ENCODE peak calls at places on chromosomes 7 and 10, in ten cellular contexts. One of them, this sample, is unnamed.

GRCh38 chr10:18463673-18464211 is 187.6 kb downstream of the NSUN6 start:
- DNase-seq in HuH-7.5: no peak
- DNase-seq in iPS DF 19.7: no peak
- DNase-seq in foreskin fibroblast: no peak
- DNase-seq in GM10248: no peak
- DNase-seq in activated naive CD4-positive, alpha-beta T cell treated with anti-CD3 and anti-CD28 coated beads, Interleukin-2, amount 50 U/mL, for 72 hours: no peak
- DNase-seq in GM04504: no peak
- DNase-seq in NCI-H526: no peak
- DNase-seq in NB4: no peak
- DNase-seq in stomach: no peak
- DNase-seq in this sample: no peak

GRCh38 chr7:111677848-111678247 is 115.6 kb upstream of the IMMP2L start:
- DNase-seq in HuH-7.5: no peak
- DNase-seq in GM04504: no peak
- DNase-seq in NB4: no peak
- DNase-seq in GM10248: no peak
- DNase-seq in iPS DF 19.7: no peak
- DNase-seq in activated naive CD4-positive, alpha-beta T cell treated with anti-CD3 and anti-CD28 coated beads, Interleukin-2, amount 50 U/mL, for 72 hours: no peak
- DNase-seq in stomach: no peak
- DNase-seq in NCI-H526: no peak
- DNase-seq in foreskin fibroblast: peak
- DNase-seq in this sample: no peak

GRCh38 chr7:5523052-5523711 is 99.5 kb upstream of the TNRC18 start:
- DNase-seq in NB4: peak
- DNase-seq in NCI-H526: no peak
- DNase-seq in stomach: no peak
- DNase-seq in activated naive CD4-positive, alpha-beta T cell treated with anti-CD3 and anti-CD28 coated beads, Interleukin-2, amount 50 U/mL, for 72 hours: peak
- DNase-seq in GM04504: no peak
- DNase-seq in iPS DF 19.7: no peak
- DNase-seq in GM10248: no peak
- DNase-seq in HuH-7.5: no peak
- DNase-seq in foreskin fibroblast: peak
- DNase-seq in this sample: no peak

GRCh38 chr10:132388901-132389630 is 7.9 kb upstream of the PWWP2B start:
- DNase-seq in HuH-7.5: no peak
- DNase-seq in GM04504: no peak
- DNase-seq in activated naive CD4-positive, alpha-beta T cell treated with anti-CD3 and anti-CD28 coated beads, Interleukin-2, amount 50 U/mL, for 72 hours: no peak
- DNase-seq in GM10248: peak
- DNase-seq in NB4: no peak
- DNase-seq in NCI-H526: no peak
- DNase-seq in stomach: no peak
- DNase-seq in iPS DF 19.7: no peak
- DNase-seq in foreskin fibroblast: no peak
- DNase-seq in this sample: peak

GRCh38 chr10:34959321-34959720 is 130.8 kb downstream of the CUL2 start:
- DNase-seq in activated naive CD4-positive, alpha-beta T cell treated with anti-CD3 and anti-CD28 coated beads, Interleukin-2, amount 50 U/mL, for 72 hours: no peak
- DNase-seq in iPS DF 19.7: no peak
- DNase-seq in NCI-H526: no peak
- DNase-seq in foreskin fibroblast: no peak
- DNase-seq in NB4: peak
- DNase-seq in stomach: no peak
- DNase-seq in HuH-7.5: no peak
- DNase-seq in GM10248: no peak
- DNase-seq in GM04504: no peak
- DNase-seq in this sample: no peak

GRCh38 chr7:1533255-1533568 is 2.7 kb downstream of the MAFK start:
- DNase-seq in stomach: no peak
- DNase-seq in NB4: no peak
- DNase-seq in activated naive CD4-positive, alpha-beta T cell treated with anti-CD3 and anti-CD28 coated beads, Interleukin-2, amount 50 U/mL, for 72 hours: no peak
- DNase-seq in GM04504: no peak
- DNase-seq in HuH-7.5: no peak
- DNase-seq in NCI-H526: no peak
- DNase-seq in GM10248: no peak
- DNase-seq in foreskin fibroblast: peak
- DNase-seq in iPS DF 19.7: no peak
- DNase-seq in this sample: no peak

GRCh38 chr10:14004536-14004935 is 326.2 kb downstream of the FRMD4A start:
- DNase-seq in activated naive CD4-positive, alpha-beta T cell treated with anti-CD3 and anti-CD28 coated beads, Interleukin-2, amount 50 U/mL, for 72 hours: no peak
- DNase-seq in foreskin fibroblast: peak
- DNase-seq in GM10248: no peak
- DNase-seq in iPS DF 19.7: no peak
- DNase-seq in stomach: no peak
- DNase-seq in NB4: no peak
- DNase-seq in GM04504: no peak
- DNase-seq in HuH-7.5: no peak
- DNase-seq in NCI-H526: no peak
- DNase-seq in this sample: no peak

GRCh38 chr10:76282122-76283030 is 851.0 kb downstream of the LRMDA start:
- DNase-seq in NCI-H526: no peak
- DNase-seq in NB4: no peak
- DNase-seq in GM04504: no peak
- DNase-seq in activated naive CD4-positive, alpha-beta T cell treated with anti-CD3 and anti-CD28 coated beads, Interleukin-2, amount 50 U/mL, for 72 hours: no peak
- DNase-seq in foreskin fibroblast: no peak
- DNase-seq in stomach: peak
- DNase-seq in GM10248: no peak
- DNase-seq in iPS DF 19.7: no peak
- DNase-seq in HuH-7.5: no peak
- DNase-seq in this sample: no peak

GRCh38 chr10:75350791-75351190 is 50.8 kb downstream of the ZNF503 start:
- DNase-seq in stomach: no peak
- DNase-seq in NCI-H526: no peak
- DNase-seq in HuH-7.5: no peak
- DNase-seq in activated naive CD4-positive, alpha-beta T cell treated with anti-CD3 and anti-CD28 coated beads, Interleukin-2, amount 50 U/mL, for 72 hours: no peak
- DNase-seq in GM10248: no peak
- DNase-seq in NB4: no peak
- DNase-seq in foreskin fibroblast: peak
- DNase-seq in iPS DF 19.7: no peak
- DNase-seq in GM04504: no peak
- DNase-seq in this sample: peak

This sample was measured in AG08396.